ENCODE peak calls at places on chromosome 1, in five cellular contexts. One of them, this sample, is unnamed.

GRCh38 chr1:156943756-156944155 is 23.3 kb downstream of the LRRC71 start:
- DNase-seq in heart left ventricle: no peak
- DNase-seq in CD4-positive, alpha-beta T cell: no peak
- DNase-seq in fibroblast of pulmonary artery: no peak
- DNase-seq in AG04450: no peak
- DNase-seq in this sample: no peak

GRCh38 chr1:155002479-155003226 is at the start of gene ZBTB7B:
- DNase-seq in heart left ventricle: peak
- DNase-seq in CD4-positive, alpha-beta T cell: no peak
- DNase-seq in fibroblast of pulmonary artery: no peak
- DNase-seq in AG04450: no peak
- DNase-seq in this sample: no peak

GRCh38 chr1:88503656-88504055 is 180.4 kb upstream of the PKN2 start:
- DNase-seq in heart left ventricle: no peak
- DNase-seq in CD4-positive, alpha-beta T cell: no peak
- DNase-seq in fibroblast of pulmonary artery: no peak
- DNase-seq in AG04450: no peak
- DNase-seq in this sample: no peak

GRCh38 chr1:65254320-65255087 is 54.8 kb upstream of the DNAJC6 start:
- DNase-seq in heart left ventricle: peak
- DNase-seq in CD4-positive, alpha-beta T cell: peak
- DNase-seq in fibroblast of pulmonary artery: peak
- DNase-seq in AG04450: no peak
- DNase-seq in this sample: peak

GRCh38 chr1:28756846-28757245 is 20.1 kb downstream of the YTHDF2 start:
- DNase-seq in heart left ventricle: no peak
- DNase-seq in CD4-positive, alpha-beta T cell: no peak
- DNase-seq in fibroblast of pulmonary artery: peak
- DNase-seq in AG04450: no peak
- DNase-seq in this sample: no peak

GRCh38 chr1:34794790-34795180 is 2.0 kb downstream of the GJA4 start:
- DNase-seq in heart left ventricle: no peak
- DNase-seq in CD4-positive, alpha-beta T cell: no peak
- DNase-seq in fibroblast of pulmonary artery: no peak
- DNase-seq in AG04450: no peak
- DNase-seq in this sample: no peak

GRCh38 chr1:201511925-201512539 is 5.1 kb upstream of the CSRP1 start:
- DNase-seq in heart left ventricle: peak
- DNase-seq in CD4-positive, alpha-beta T cell: no peak
- DNase-seq in fibroblast of pulmonary artery: no peak
- DNase-seq in AG04450: no peak
- DNase-seq in this sample: no peak

GRCh38 chr1:241532173-241532553 is at the start of gene KMO:
- DNase-seq in heart left ventricle: no peak
- DNase-seq in CD4-positive, alpha-beta T cell: no peak
- DNase-seq in fibroblast of pulmonary artery: peak
- DNase-seq in AG04450: no peak
- DNase-seq in this sample: no peak

GRCh38 chr1:116226017-116226416 is 114.8 kb downstream of the MAB21L3 start:
- DNase-seq in heart left ventricle: no peak
- DNase-seq in CD4-positive, alpha-beta T cell: no peak
- DNase-seq in fibroblast of pulmonary artery: no peak
- DNase-seq in AG04450: no peak
- DNase-seq in this sample: no peak

GRCh38 chr1:101075926-101076325 is 50.3 kb upstream of the DPH5 start:
- DNase-seq in heart left ventricle: no peak
- DNase-seq in CD4-positive, alpha-beta T cell: no peak
- DNase-seq in fibroblast of pulmonary artery: no peak
- DNase-seq in AG04450: no peak
- DNase-seq in this sample: no peak

GRCh38 chr1:181123173-181123572 is 34.7 kb downstream of the IER5 start:
- DNase-seq in heart left ventricle: no peak
- DNase-seq in CD4-positive, alpha-beta T cell: no peak
- DNase-seq in fibroblast of pulmonary artery: no peak
- DNase-seq in AG04450: no peak
- DNase-seq in this sample: no peak

GRCh38 chr1:27006683-27007082 is 6.0 kb downstream of the TENT5B start:
- DNase-seq in heart left ventricle: peak
- DNase-seq in CD4-positive, alpha-beta T cell: no peak
- DNase-seq in fibroblast of pulmonary artery: no peak
- DNase-seq in AG04450: no peak
- DNase-seq in this sample: no peak

GRCh38 chr1:94962745-94963265 is 35.9 kb upstream of the CNN3 start:
- DNase-seq in heart left ventricle: no peak
- DNase-seq in CD4-positive, alpha-beta T cell: peak
- DNase-seq in fibroblast of pulmonary artery: peak
- DNase-seq in AG04450: no peak
- DNase-seq in this sample: no peak

GRCh38 chr1:154176341-154176740 is 15.6 kb downstream of the TPM3 start:
- DNase-seq in heart left ventricle: no peak
- DNase-seq in CD4-positive, alpha-beta T cell: no peak
- DNase-seq in fibroblast of pulmonary artery: peak
- DNase-seq in AG04450: peak
- DNase-seq in this sample: no peak

GRCh38 chr1:77776007-77776725 is 3.3 kb upstream of the MIGA1 start:
- DNase-seq in heart left ventricle: no peak
- DNase-seq in CD4-positive, alpha-beta T cell: no peak
- DNase-seq in fibroblast of pulmonary artery: no peak
- DNase-seq in AG04450: no peak
- DNase-seq in this sample: no peak

GRCh38 chr1:64505944-64506658 is 36.2 kb downstream of the CACHD1 start:
- DNase-seq in heart left ventricle: no peak
- DNase-seq in CD4-positive, alpha-beta T cell: peak
- DNase-seq in fibroblast of pulmonary artery: no peak
- DNase-seq in AG04450: no peak
- DNase-seq in this sample: no peak

GRCh38 chr1:235783148-235783776 is 83.4 kb downstream of the LYST start:
- DNase-seq in heart left ventricle: no peak
- DNase-seq in CD4-positive, alpha-beta T cell: no peak
- DNase-seq in fibroblast of pulmonary artery: peak
- DNase-seq in AG04450: peak
- DNase-seq in this sample: no peak

GRCh38 chr1:42784946-42785693 is at the start of gene TMEM269:
- DNase-seq in heart left ventricle: peak
- DNase-seq in CD4-positive, alpha-beta T cell: peak
- DNase-seq in fibroblast of pulmonary artery: no peak
- DNase-seq in AG04450: no peak
- DNase-seq in this sample: no peak

GRCh38 chr1:15788624-15789301 is 18.7 kb downstream of the UQCRHL start:
- DNase-seq in heart left ventricle: no peak
- DNase-seq in CD4-positive, alpha-beta T cell: no peak
- DNase-seq in fibroblast of pulmonary artery: peak
- DNase-seq in AG04450: no peak
- DNase-seq in this sample: no peak

GRCh38 chr1:154940213-154940879 is 3.8 kb upstream of the PMVK start:
- DNase-seq in heart left ventricle: peak
- DNase-seq in CD4-positive, alpha-beta T cell: no peak
- DNase-seq in fibroblast of pulmonary artery: no peak
- DNase-seq in AG04450: no peak
- DNase-seq in this sample: no peak

GRCh38 chr1:81165963-81166362 is 634.8 kb upstream of the ADGRL2 start:
- DNase-seq in heart left ventricle: no peak
- DNase-seq in CD4-positive, alpha-beta T cell: no peak
- DNase-seq in fibroblast of pulmonary artery: no peak
- DNase-seq in AG04450: no peak
- DNase-seq in this sample: no peak

GRCh38 chr1:232684331-232685105 is 54.6 kb upstream of the SIPA1L2 start:
- DNase-seq in heart left ventricle: no peak
- DNase-seq in CD4-positive, alpha-beta T cell: no peak
- DNase-seq in fibroblast of pulmonary artery: no peak
- DNase-seq in AG04450: no peak
- DNase-seq in this sample: no peak

GRCh38 chr1:29379438-29380073 is 143.2 kb downstream of the PTPRU start:
- DNase-seq in heart left ventricle: no peak
- DNase-seq in CD4-positive, alpha-beta T cell: no peak
- DNase-seq in fibroblast of pulmonary artery: peak
- DNase-seq in AG04450: no peak
- DNase-seq in this sample: no peak

DNA sequence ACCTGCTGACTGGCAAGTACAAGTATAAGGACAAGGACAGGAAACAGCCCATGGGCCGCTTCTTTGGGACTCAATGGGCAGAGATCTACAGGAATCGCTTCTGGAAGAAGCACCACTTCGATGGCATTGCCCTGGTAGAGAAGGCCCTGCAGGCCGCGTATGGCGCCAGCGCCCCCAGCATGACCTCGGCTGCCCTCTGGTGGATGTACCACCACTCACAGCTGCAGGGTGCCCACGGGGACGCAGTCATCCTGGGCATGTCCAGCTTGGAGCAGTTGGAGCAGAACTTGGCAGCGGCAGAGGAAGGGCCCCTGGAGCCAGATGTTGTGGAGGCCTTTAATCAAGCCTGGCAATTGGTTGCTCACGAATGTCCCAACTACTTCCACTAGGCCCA is 32.0 kb downstream of the SLC16A1 start:
- DNase-seq in heart left ventricle: no peak
- DNase-seq in CD4-positive, alpha-beta T cell: no peak
- DNase-seq in fibroblast of pulmonary artery: no peak
- DNase-seq in AG04450: no peak
- DNase-seq in this sample: no peak
- TF ChIP-seq CTCF in heart left ventricle: no peak
- TF ChIP-seq CTCF in CD4-positive, alpha-beta T cell: no peak
- TF ChIP-seq CTCF in fibroblast of pulmonary artery: no peak
- TF ChIP-seq CTCF in AG04450: no peak
- TF ChIP-seq CTCF in this sample: no peak

GRCh38 chr1:162008799-162009198 is 14.9 kb downstream of the OLFML2B start:
- DNase-seq in heart left ventricle: no peak
- DNase-seq in CD4-positive, alpha-beta T cell: no peak
- DNase-seq in fibroblast of pulmonary artery: no peak
- DNase-seq in AG04450: no peak
- DNase-seq in this sample: no peak

GRCh38 chr1:162010175-162010506 is 13.5 kb downstream of the OLFML2B start:
- DNase-seq in heart left ventricle: no peak
- DNase-seq in CD4-positive, alpha-beta T cell: no peak
- DNase-seq in fibroblast of pulmonary artery: no peak
- DNase-seq in AG04450: no peak
- DNase-seq in this sample: no peak

GRCh38 chr1:162006081-162006480 is 17.6 kb downstream of the OLFML2B start:
- DNase-seq in heart left ventricle: no peak
- DNase-seq in CD4-positive, alpha-beta T cell: no peak
- DNase-seq in fibroblast of pulmonary artery: no peak
- DNase-seq in AG04450: no peak
- DNase-seq in this sample: no peak

GRCh38 chr1:162009501-162010174 is 14.0 kb downstream of the OLFML2B start:
- DNase-seq in heart left ventricle: no peak
- DNase-seq in CD4-positive, alpha-beta T cell: no peak
- DNase-seq in fibroblast of pulmonary artery: no peak
- DNase-seq in AG04450: no peak
- DNase-seq in this sample: no peak

DNA sequence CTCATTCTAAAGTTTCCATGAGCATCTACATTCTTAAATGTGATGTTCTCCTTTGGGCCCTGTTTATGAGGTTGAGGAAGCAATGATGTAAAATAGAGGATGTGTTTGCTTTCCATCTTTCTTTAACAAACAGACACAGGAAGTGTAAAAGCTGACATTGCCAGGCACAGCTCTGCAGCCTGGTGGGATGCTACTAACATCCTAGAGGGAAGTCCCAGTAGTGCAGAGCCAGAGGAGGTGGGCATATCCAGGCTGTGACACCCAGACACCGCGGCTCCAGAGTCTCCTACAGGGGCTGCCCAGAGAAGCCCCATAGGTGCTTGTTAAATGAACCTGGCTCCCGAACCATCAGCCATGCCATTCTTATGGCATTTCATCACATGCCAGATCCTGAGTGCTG is 16.2 kb downstream of the OLFML2B start:
- DNase-seq in heart left ventricle: no peak
- DNase-seq in CD4-positive, alpha-beta T cell: no peak
- DNase-seq in fibroblast of pulmonary artery: no peak
- DNase-seq in AG04450: no peak
- DNase-seq in this sample: no peak
- TF ChIP-seq CTCF in heart left ventricle: no peak
- TF ChIP-seq CTCF in CD4-positive, alpha-beta T cell: no peak
- TF ChIP-seq CTCF in fibroblast of pulmonary artery: no peak
- TF ChIP-seq CTCF in AG04450: no peak
- TF ChIP-seq CTCF in this sample: no peak

DNA sequence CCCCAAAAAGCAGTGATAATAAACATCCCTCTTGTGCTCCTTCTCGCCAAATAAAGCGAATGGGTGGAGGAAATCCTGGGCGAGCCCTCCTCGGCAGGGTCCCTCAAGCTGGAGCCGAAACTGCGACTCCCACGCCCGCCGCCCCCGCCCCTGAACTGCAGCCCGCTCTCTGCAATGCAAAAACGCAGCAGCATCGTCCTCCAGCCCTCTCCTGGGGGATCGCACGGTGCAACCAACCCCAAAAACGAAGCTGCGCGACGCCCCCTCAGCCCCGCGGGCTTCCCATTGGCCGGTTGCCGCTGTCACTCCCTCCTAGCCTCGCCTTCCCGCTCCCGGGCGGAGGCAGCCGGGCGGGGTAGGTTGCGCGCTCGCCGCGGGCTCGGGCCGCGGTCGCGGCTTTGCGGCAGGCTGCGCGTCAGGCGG is at the start of gene TMCC2:
- DNase-seq in heart left ventricle: peak
- DNase-seq in CD4-positive, alpha-beta T cell: peak
- DNase-seq in fibroblast of pulmonary artery: peak
- DNase-seq in AG04450: peak
- DNase-seq in this sample: peak
- TF ChIP-seq CTCF in heart left ventricle: no peak
- TF ChIP-seq CTCF in CD4-positive, alpha-beta T cell: no peak
- TF ChIP-seq CTCF in fibroblast of pulmonary artery: no peak
- TF ChIP-seq CTCF in AG04450: peak
- TF ChIP-seq CTCF in this sample: no peak

GRCh38 chr1:8051650-8052049 is 25.5 kb upstream of the ERRFI1 start:
- DNase-seq in heart left ventricle: no peak
- DNase-seq in CD4-positive, alpha-beta T cell: no peak
- DNase-seq in fibroblast of pulmonary artery: no peak
- DNase-seq in AG04450: no peak
- DNase-seq in this sample: no peak
- TF ChIP-seq CTCF in heart left ventricle: no peak
- TF ChIP-seq CTCF in CD4-positive, alpha-beta T cell: no peak
- TF ChIP-seq CTCF in fibroblast of pulmonary artery: no peak
- TF ChIP-seq CTCF in AG04450: no peak
- TF ChIP-seq CTCF in this sample: no peak

DNA sequence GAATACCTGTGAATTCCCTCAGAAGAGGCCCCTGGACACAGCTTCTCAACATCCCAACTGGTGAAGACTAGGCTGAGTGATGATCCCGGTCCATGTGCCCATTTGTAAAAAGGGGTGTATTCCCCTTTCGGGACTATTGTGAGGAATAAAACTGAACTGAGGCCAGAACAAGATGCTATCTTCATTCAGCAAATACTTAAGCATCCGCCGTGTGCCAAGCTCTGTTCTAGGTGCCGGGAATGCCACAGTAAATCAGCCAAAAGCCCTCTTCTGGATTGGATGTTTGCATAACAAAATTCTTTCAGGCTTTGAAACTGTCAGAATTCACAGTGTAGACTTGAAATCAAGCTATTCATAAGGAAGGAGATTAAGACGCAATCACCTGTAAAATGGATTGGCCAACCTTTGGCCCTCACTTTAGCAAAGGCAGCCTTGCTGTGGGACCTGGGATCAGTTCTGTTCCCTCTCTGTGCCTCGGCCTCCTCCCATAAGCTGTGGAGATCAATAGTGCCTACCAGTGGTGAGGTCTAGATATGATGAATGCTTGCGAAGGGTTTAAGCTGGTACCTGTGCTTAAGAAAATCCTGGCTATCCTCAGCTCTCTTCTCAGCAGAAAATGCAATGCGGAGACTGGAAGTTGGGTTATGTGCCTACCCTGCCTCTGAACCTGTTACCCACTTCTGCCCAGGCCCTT is 1.8 kb downstream of the ALPL start:
- DNase-seq in heart left ventricle: no peak
- DNase-seq in CD4-positive, alpha-beta T cell: no peak
- DNase-seq in fibroblast of pulmonary artery: no peak
- DNase-seq in AG04450: no peak
- DNase-seq in this sample: no peak
- TF ChIP-seq CTCF in heart left ventricle: no peak
- TF ChIP-seq CTCF in CD4-positive, alpha-beta T cell: no peak
- TF ChIP-seq CTCF in fibroblast of pulmonary artery: no peak
- TF ChIP-seq CTCF in AG04450: no peak
- TF ChIP-seq CTCF in this sample: no peak

This sample was measured in omental fat pad.